ENCODE peak calls at places on chromosomes 5 and 9, in eight cellular contexts. O is tibial nerve, Q is A549, J is testis, V is Panc1, N is neural progenitor cell, P is pancreas, D is endothelial cell of umbilical vein. K is an unnamed sample.
A peak's percentile ranks its signal among the peaks of the same experiment; 100 is the strongest.

GRCh38 chr5:82387041-82387818 is 109.1 kb upstream of the RPS23 start:
- DNase-seq in O (no peak), Q (peak; percentile 92), J (no peak), V (no peak), N (no peak), P (no peak), D (peak; percentile 99), K (no peak)

GRCh38 chr5:117084052-117084451 is 509.4 kb upstream of the SEMA6A start:
- DNase-seq in O (no peak), Q (no peak), J (peak; percentile 16), V (no peak), N (no peak), P (no peak), D (no peak), K (peak; percentile 7)

GRCh38 chr9:35660966-35661413 is 2.9 kb downstream of the CCDC107 start:
- DNase-seq in O (no peak), Q (peak; percentile 68), J (peak; percentile 59), V (no peak), N (peak; percentile 36), P (peak; percentile 77), D (no peak), K (peak; percentile 28)

GRCh38 chr9:79768199-79768598 is 196.4 kb downstream of the TLE4 start:
- DNase-seq in O (no peak), Q (no peak), J (no peak), V (no peak), N (no peak), P (no peak), D (no peak), K (no peak)

GRCh38 chr5:170211575-170212334 is 21.0 kb upstream of the C5orf58 start:
- DNase-seq in O (no peak), Q (peak; percentile 19), J (no peak), V (no peak), N (no peak), P (no peak), D (no peak), K (peak; percentile 64)

GRCh38 chr5:171464829-171465228 is 45.4 kb downstream of the FGF18 start:
- DNase-seq in O (no peak), Q (no peak), J (no peak), V (no peak), N (no peak), P (no peak), D (no peak), K (no peak)

GRCh38 chr5:64767959-64768357 is 533 bp downstream of the SREK1IP1 start:
- DNase-seq in O (no peak), Q (peak; percentile 14), J (peak; percentile 58), V (no peak), N (peak; percentile 32), P (no peak), D (peak; percentile 61), K (no peak)

GRCh38 chr9:88991066-88992030 is at the start of gene S1PR3:
- DNase-seq in O (peak; percentile 31), Q (peak; percentile 53), J (peak; percentile 49), V (no peak), N (peak; percentile 89), P (peak; percentile 75), D (peak; percentile 45), K (peak; percentile 42)

GRCh38 chr9:89418882-89419641 is 78.9 kb downstream of the SEMA4D start:
- DNase-seq in O (no peak), Q (no peak), J (no peak), V (no peak), N (no peak), P (no peak), D (no peak), K (no peak)

GRCh38 chr9:98504883-98505282 is 203.9 kb downstream of the GABBR2 start:
- DNase-seq in O (no peak), Q (no peak), J (no peak), V (no peak), N (no peak), P (no peak), D (no peak), K (no peak)

GRCh38 chr5:66986009-66986408 is 210.6 kb downstream of the CD180 start:
- DNase-seq in O (no peak), Q (no peak), J (no peak), V (no peak), N (no peak), P (no peak), D (no peak), K (no peak)

GRCh38 chr9:93247892-93248291 is 64.0 kb downstream of the WNK2 start:
- DNase-seq in O (no peak), Q (no peak), J (no peak), V (no peak), N (no peak), P (peak; percentile 11), D (no peak), K (no peak)

GRCh38 chr9:104905931-104906330 is 22.0 kb downstream of the ABCA1 start:
- DNase-seq in O (no peak), Q (no peak), J (no peak), V (no peak), N (no peak), P (no peak), D (no peak), K (no peak)

GRCh38 chr5:95733100-95733499 is 2.0 kb downstream of the RHOBTB3 start:
- DNase-seq in O (no peak), Q (no peak), J (no peak), V (no peak), N (no peak), P (no peak), D (no peak), K (no peak)

GRCh38 chr5:95730011-95730700 is 980 bp upstream of the RHOBTB3 start:
- DNase-seq in O (no peak), Q (no peak), J (no peak), V (no peak), N (no peak), P (no peak), D (no peak), K (no peak)

GRCh38 chr5:95729115-95730010 is 1.8 kb upstream of the RHOBTB3 start:
- DNase-seq in O (no peak), Q (no peak), J (no peak), V (no peak), N (no peak), P (no peak), D (no peak), K (no peak)

GRCh38 chr5:95731571-95732554 is 727 bp downstream of the RHOBTB3 start:
- DNase-seq in O (peak; percentile 38), Q (peak; percentile 53), J (peak; percentile 55), V (no peak), N (peak; percentile 61), P (peak; percentile 60), D (peak; percentile 47), K (no peak)

DNA sequence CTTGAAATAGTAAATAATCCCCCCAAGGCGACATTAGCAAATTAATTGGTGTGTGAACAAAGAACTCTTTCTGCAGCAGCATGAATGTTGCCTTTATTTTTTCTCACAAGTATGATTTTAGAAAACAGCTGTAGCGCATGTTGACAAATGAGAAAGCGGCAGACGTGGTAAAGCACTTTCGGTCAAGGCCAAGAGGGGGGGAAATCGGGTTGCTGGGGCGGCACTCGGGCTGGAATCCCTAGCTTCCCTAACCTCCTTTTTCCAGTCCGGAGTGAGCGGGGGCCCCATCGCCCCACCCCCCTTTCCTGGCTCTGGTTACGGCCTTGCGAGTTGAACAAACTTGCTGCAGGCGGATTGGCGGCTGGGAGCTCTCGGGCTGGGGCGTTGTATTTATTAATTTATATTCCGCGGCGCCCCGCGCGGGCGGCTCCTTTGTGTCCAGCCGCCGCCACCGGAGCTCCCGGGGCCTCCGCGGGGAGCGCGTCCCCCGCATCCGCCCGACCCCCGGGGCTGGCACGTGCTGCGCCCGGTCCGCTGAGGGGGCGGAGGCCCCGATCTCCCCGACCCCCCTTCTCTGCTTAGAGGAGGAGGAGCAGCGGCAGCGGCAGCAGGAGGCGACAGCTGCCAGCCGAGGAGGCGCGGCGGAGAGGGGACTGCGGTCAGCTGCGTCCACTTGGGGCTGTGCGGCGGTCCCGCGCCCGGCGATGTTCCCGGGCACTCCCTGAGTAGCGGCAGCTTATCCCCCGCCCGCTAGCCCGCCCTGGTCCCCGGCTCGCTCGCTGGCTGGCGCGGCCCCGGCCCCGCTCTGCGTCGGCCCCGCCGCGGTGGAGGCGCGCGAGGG is at the start of gene RHOBTB3:
- DNase-seq in O (peak; percentile 88), Q (peak; percentile 66), J (peak; percentile 96), V (no peak), N (peak; percentile 89), P (peak; percentile 96), D (peak; percentile 88), K (peak; percentile 40)
- TF ChIP-seq CTCF in O (peak; percentile 1), Q (peak; percentile 12), J (no peak), V (no peak), N (no peak), P (no peak), D (peak; percentile 1), K (no peak)

GRCh38 chr9:136051568-136052432 is 43.3 kb downstream of the NACC2 start:
- DNase-seq in O (peak; percentile 51), Q (peak; percentile 98), J (peak; percentile 43), V (peak; percentile 64), N (peak; percentile 76), P (peak; percentile 77), D (peak; percentile 96), K (peak; percentile 96)
- H3K4me1 ChIP-seq in O (peaks cover 29% of the 10 kb centered on the region), Q (peaks cover 73% of the 10 kb centered on the region), J (peaks cover 17% of the 10 kb centered on the region), V (peaks cover 65% of the 10 kb centered on the region), N (peaks cover 39% of the 10 kb centered on the region), P (peaks cover 13% of the 10 kb centered on the region), D (peaks cover 33% of the 10 kb centered on the region), K (peaks cover 7% of the 10 kb centered on the region)

GRCh38 chr9:71191708-71192107 is 70.3 kb upstream of the TRPM3 start:
- DNase-seq in O (no peak), Q (no peak), J (no peak), V (no peak), N (no peak), P (no peak), D (no peak), K (no peak)
- TF ChIP-seq CTCF in O (no peak), Q (no peak), J (no peak), V (no peak), N (no peak), P (no peak), D (no peak), K (no peak)

GRCh38 chr5:157594675-157595074 is 19.1 kb upstream of the ADAM19 start:
- DNase-seq in O (no peak), Q (no peak), J (no peak), V (no peak), N (no peak), P (no peak), D (no peak), K (no peak)

GRCh38 chr5:157591766-157592165 is 16.2 kb upstream of the ADAM19 start:
- DNase-seq in O (no peak), Q (no peak), J (no peak), V (no peak), N (no peak), P (no peak), D (no peak), K (no peak)

GRCh38 chr5:157594237-157594636 is 18.7 kb upstream of the ADAM19 start:
- DNase-seq in O (no peak), Q (no peak), J (no peak), V (no peak), N (no peak), P (no peak), D (no peak), K (no peak)

GRCh38 chr5:157592594-157592993 is 17.0 kb upstream of the ADAM19 start:
- DNase-seq in O (no peak), Q (no peak), J (no peak), V (no peak), N (no peak), P (no peak), D (peak; percentile 75), K (no peak)

GRCh38 chr5:157593036-157593435 is 17.5 kb upstream of the ADAM19 start:
- DNase-seq in O (no peak), Q (no peak), J (no peak), V (no peak), N (no peak), P (no peak), D (no peak), K (no peak)
- H3K4me1 ChIP-seq in O (peaks cover 17% of the 10 kb centered on the region), Q (no peaks in the 10 kb centered on the region), J (peaks cover 5% of the 10 kb centered on the region), V (no peaks in the 10 kb centered on the region), N (peaks cover 8% of the 10 kb centered on the region), P (no peaks in the 10 kb centered on the region), D (peaks cover 37% of the 10 kb centered on the region), K (no peaks in the 10 kb centered on the region)

GRCh38 chr9:132214027-132214622 is 52.3 kb downstream of the NTNG2 start:
- DNase-seq in O (no peak), Q (peak; percentile 51), J (peak; percentile 83), V (no peak), N (peak; percentile 52), P (peak; percentile 92), D (peak; percentile 33), K (peak; percentile 80)
- TF ChIP-seq CTCF in O (no peak), Q (no peak), J (no peak), V (no peak), N (no peak), P (peak; percentile 26), D (no peak), K (no peak)